ENCODE peak calls at places on chromosomes 11 and 22, in four cellular contexts. B is tibial artery, D is kidney, X is A549. T is an unnamed sample.

GRCh38 chr11:75159081-75159953 is 8.4 kb downstream of the SLCO2B1 start:
- DNase-seq in X (no peak), B (no peak), D (peak), T (no peak)

GRCh38 chr11:66555416-66555815 is 8.7 kb downstream of the ACTN3 start:
- DNase-seq in X (no peak), D (no peak), B (no peak), T (no peak)

GRCh38 chr11:1224491-1225385 is 1.9 kb downstream of the MUC5B start:
- DNase-seq in D (peak), X (peak), B (no peak), T (peak)

GRCh38 chr11:18461909-18462308 is 6.3 kb downstream of the LDHAL6A start:
- DNase-seq in D (no peak), X (no peak), B (no peak), T (no peak)

GRCh38 chr11:1791912-1792311 is 28.2 kb upstream of the CTSD start:
- DNase-seq in D (no peak), X (no peak), B (no peak), T (no peak)

GRCh38 chr11:10305964-10306918 is 1.4 kb downstream of the ADM start:
- DNase-seq in B (no peak), X (peak), D (peak), T (no peak)

GRCh38 chr11:111413849-111414248 is 34.8 kb upstream of the POU2AF1 start:
- DNase-seq in B (no peak), X (no peak), D (no peak), T (no peak)

GRCh38 chr11:76763573-76764348 is 19.4 kb upstream of the TSKU start:
- DNase-seq in D (no peak), B (no peak), X (peak), T (no peak)

GRCh38 chr22:37801946-37802309 is 5.8 kb upstream of the GCAT start:
- DNase-seq in X (peak), D (no peak), B (no peak), T (no peak)

GRCh38 chr22:32079110-32080089 is 36.3 kb downstream of the SLC5A1 start:
- DNase-seq in D (no peak), B (no peak), X (peak), T (no peak)

GRCh38 chr11:117538731-117539130 is 211.1 kb downstream of the CEP164 start:
- DNase-seq in D (no peak), B (no peak), X (no peak), T (no peak)

GRCh38 chr11:65489061-65489705 is 9.7 kb upstream of the MALAT1 start:
- DNase-seq in B (peak), X (peak), D (peak), T (no peak)

GRCh38 chr11:35288817-35289541 is 130.4 kb downstream of the SLC1A2 start:
- DNase-seq in B (no peak), D (no peak), X (no peak), T (no peak)

GRCh38 chr11:34395916-34396555 is 38.2 kb upstream of the ABTB2 start:
- DNase-seq in X (peak), B (no peak), D (no peak), T (no peak)

GRCh38 chr11:68525930-68526329 is 65.4 kb downstream of the PPP6R3 start:
- DNase-seq in D (no peak), B (no peak), X (no peak), T (no peak)

GRCh38 chr11:48248902-48249301 is 4.0 kb downstream of the OR4X2 start:
- DNase-seq in X (no peak), D (no peak), B (no peak), T (no peak)

GRCh38 chr22:37502342-37503182 is 16.4 kb upstream of the MFNG start:
- DNase-seq in B (no peak), D (peak), X (peak), T (no peak)

GRCh38 chr11:79762271-79762935 is 321.6 kb upstream of the TENM4 start:
- DNase-seq in D (no peak), X (peak), B (no peak), T (no peak)

GRCh38 chr22:27719535-27720227 is 81.9 kb downstream of the MN1 start:
- DNase-seq in D (no peak), B (peak), X (peak), T (no peak)

GRCh38 chr11:62545437-62546243 is 966 bp downstream of the AHNAK start:
- DNase-seq in D (peak), X (peak), B (peak), T (peak)

GRCh38 chr22:23263651-23264555 is 83.6 kb downstream of the BCR start:
- DNase-seq in X (no peak), D (peak), B (no peak), T (no peak)

GRCh38 chr22:17938484-17938924 is 85.9 kb downstream of the MICAL3 start:
- DNase-seq in B (no peak), D (no peak), X (no peak), T (no peak)

DNA sequence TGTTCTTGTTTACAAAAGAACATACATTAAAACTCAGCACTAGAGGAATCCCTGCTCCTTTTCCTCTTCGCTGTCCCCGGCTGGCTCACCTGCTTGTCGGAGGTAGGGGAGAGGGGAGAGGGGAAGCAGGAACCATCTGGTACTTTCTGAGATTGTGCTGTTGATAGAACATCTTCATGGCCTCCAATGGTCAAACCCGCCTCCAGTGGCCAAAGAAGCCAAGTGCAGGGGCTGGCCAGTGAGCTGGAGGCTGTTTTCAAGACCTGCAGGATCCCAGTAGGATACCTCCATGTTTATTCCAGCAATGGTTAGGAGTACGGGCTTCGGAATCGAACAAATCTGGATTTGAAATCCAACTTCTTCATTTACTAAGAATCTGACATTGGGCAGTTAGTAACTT is 92.6 kb downstream of the PKNOX2 start:
- DNase-seq in B (no peak), X (peak), D (no peak), T (no peak)
- TF ChIP-seq CTCF in B (no peak), X (no peak), D (no peak), T (no peak)

GRCh38 chr22:43011079-43011478 is 3.9 kb downstream of the PACSIN2 start:
- DNase-seq in B (no peak), D (no peak), X (no peak), T (no peak)
- TF ChIP-seq CTCF in B (no peak), D (no peak), X (no peak), T (no peak)

DNA sequence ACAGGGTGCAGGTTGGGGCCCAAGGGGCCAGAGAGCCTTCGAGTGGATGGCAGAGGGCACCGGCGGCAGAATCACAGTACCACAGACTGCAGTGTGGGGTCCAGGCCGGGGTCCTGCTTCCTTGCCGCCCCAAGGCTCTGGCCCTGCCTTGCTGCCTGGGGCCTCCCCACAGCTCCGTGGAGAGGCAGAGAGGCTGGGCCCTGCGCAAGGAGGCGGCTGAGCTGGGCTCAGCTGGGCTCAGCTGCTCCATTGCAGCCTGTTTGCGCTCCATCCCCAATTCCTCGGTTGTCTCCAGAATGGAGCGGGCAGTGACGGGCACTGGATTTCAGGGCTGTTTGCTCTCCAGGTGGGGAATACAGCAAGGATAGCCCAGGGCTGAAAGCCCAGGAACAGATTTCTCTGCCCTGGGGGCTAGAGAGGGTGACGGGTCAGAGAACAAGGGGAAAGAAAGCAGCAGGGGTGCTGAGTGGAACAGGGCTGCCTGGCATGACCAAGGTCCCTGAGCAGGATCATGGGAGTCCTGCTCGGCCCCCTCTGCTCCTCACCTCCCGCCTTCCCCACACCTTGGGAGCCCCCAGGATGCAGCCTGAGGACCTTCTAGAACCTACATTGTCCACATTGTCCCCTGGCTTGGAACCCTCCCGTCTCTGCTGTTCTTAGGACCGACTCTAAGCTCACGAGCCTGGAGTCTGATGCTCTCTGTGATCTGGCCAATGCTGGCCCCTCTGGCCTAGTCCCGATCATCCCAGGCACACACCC is 18.9 kb downstream of the MRGPRG start:
- DNase-seq in X (no peak), D (no peak), B (peak), T (peak)
- TF ChIP-seq CTCF in X (no peak), D (no peak), B (no peak), T (no peak)

DNA sequence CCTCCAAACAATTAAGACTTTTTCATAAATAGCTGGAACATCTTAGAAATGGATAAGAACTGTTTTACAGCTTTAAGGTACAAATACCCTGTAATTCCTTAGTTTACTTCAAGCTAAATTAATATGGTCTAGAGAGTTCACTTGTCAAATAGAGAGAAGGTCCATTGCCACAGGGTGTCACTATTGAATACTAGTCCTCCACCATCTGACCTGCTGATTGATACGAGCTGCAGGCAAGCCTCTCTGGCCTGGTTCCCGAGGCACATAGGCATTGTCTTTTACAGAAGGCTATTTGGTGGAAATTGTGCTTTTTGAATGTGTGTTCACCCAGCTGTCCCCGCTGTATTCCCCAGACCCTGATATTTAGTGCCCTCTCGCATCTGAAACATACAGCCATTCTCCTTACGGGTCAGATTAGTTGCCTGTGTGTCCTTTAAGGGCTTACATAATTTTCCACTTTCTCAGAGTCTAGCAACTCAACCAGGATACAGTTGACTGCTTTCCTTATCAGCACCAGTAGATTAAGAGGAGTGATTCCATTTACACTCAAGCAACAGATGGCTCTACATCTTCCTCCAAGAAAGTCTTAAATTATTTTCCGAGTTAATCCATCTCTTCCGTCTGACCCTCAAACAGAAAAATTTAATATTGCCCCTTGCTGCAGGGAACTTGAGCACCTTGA is 788.8 kb upstream of the FAT3 start:
- DNase-seq in B (no peak), D (no peak), X (peak), T (no peak)
- TF ChIP-seq CTCF in B (no peak), D (no peak), X (no peak), T (no peak)

GRCh38 chr11:130666781-130667251 is 218.4 kb downstream of the ADAMTS15 start:
- DNase-seq in B (no peak), X (no peak), D (no peak), T (no peak)
- TF ChIP-seq CTCF in B (no peak), X (no peak), D (no peak), T (no peak)

DNA sequence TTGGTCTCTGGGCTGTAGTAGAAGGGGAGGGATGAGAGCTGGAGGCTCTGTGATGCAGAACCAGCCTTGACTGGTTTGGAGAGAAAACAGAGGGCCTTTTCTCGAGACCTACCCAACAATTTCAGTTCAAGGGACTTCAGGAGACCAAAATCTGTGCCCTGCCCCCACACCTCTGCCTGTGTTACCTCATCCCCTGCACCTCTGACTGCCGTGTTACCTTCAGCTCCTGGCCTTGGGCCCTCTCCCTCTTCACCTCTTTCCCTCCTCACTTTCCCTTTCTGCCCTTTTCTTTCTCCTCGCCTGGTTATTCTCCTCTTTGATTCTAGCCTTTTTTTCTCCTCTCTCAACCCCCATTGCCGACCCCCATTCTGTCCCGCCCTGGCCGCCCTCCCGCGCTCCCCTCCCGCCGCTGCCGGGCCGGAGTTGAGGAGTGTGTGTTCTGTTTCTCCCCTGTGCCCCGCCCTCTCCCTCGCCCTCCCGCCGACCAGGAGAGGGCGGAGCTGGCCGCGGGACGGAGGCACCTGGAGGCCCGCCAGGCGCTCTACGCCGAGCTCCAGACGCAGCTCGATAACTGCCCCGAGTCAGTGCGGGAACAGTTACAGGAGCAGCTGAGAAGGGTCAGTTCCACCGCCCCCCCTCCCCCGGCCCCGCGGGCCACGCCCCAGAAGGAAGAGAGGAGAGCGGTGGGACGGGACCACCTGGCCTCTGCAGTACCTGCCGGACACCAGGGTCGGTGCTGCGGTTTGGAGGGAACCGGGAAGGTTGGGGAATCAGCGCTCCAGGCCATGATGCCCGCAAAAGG is 27.2 kb downstream of the PHLDB1 start:
- DNase-seq in B (peak), X (no peak), D (peak), T (peak)
- TF ChIP-seq CTCF in B (peak), X (no peak), D (peak), T (no peak)

GRCh38 chr11:44565746-44566558 is 489 bp downstream of the CD82 start:
- DNase-seq in B (no peak), D (no peak), X (no peak), T (no peak)
- TF ChIP-seq CTCF in B (peak), D (no peak), X (no peak), T (no peak)